ENCODE peak calls at places on chromosomes 4 and X, in six cellular contexts. One of them, this sample, is unnamed.

GRCh38 chr4:6114601-6115000 is 85.7 kb downstream of the JAKMIP1 start:
- DNase-seq in HepG2: no peak
- DNase-seq in breast epithelium: no peak
- DNase-seq in coronary artery: no peak
- DNase-seq in heart right ventricle: no peak
- DNase-seq in CD8-positive, alpha-beta memory T cell: no peak
- DNase-seq in this sample: no peak

GRCh38 chr4:25303578-25303977 is 9.0 kb upstream of the ZCCHC4 start:
- DNase-seq in HepG2: no peak
- DNase-seq in breast epithelium: no peak
- DNase-seq in coronary artery: no peak
- DNase-seq in heart right ventricle: no peak
- DNase-seq in CD8-positive, alpha-beta memory T cell: no peak
- DNase-seq in this sample: no peak

GRCh38 chr4:23084559-23085248 is 392.0 kb downstream of the GBA3 start:
- DNase-seq in HepG2: no peak
- DNase-seq in breast epithelium: no peak
- DNase-seq in coronary artery: no peak
- DNase-seq in heart right ventricle: no peak
- DNase-seq in CD8-positive, alpha-beta memory T cell: no peak
- DNase-seq in this sample: no peak

GRCh38 chr4:185210102-185210981 is 944 bp downstream of the SNX25 start:
- DNase-seq in HepG2: peak
- DNase-seq in breast epithelium: no peak
- DNase-seq in coronary artery: no peak
- DNase-seq in heart right ventricle: peak
- DNase-seq in CD8-positive, alpha-beta memory T cell: peak
- DNase-seq in this sample: peak

GRCh38 chrX:84168095-84168494 is 19.9 kb downstream of the RPS6KA6 start:
- DNase-seq in HepG2: no peak
- DNase-seq in breast epithelium: no peak
- DNase-seq in coronary artery: no peak
- DNase-seq in heart right ventricle: no peak
- DNase-seq in CD8-positive, alpha-beta memory T cell: no peak
- DNase-seq in this sample: no peak

GRCh38 chr4:18397681-18398080 is 376.1 kb upstream of the LCORL start:
- DNase-seq in HepG2: no peak
- DNase-seq in breast epithelium: no peak
- DNase-seq in coronary artery: no peak
- DNase-seq in heart right ventricle: no peak
- DNase-seq in CD8-positive, alpha-beta memory T cell: no peak
- DNase-seq in this sample: no peak

GRCh38 chr4:100287569-100287968 is 97.3 kb upstream of the DDIT4L start:
- DNase-seq in HepG2: no peak
- DNase-seq in breast epithelium: no peak
- DNase-seq in coronary artery: no peak
- DNase-seq in heart right ventricle: no peak
- DNase-seq in CD8-positive, alpha-beta memory T cell: no peak
- DNase-seq in this sample: no peak

GRCh38 chrX:110317079-110317819 is 636 bp downstream of the AMMECR1 start:
- DNase-seq in HepG2: no peak
- DNase-seq in breast epithelium: no peak
- DNase-seq in coronary artery: no peak
- DNase-seq in heart right ventricle: no peak
- DNase-seq in CD8-positive, alpha-beta memory T cell: no peak
- DNase-seq in this sample: peak

GRCh38 chr4:147025042-147025441 is 79.4 kb upstream of the TTC29 start:
- DNase-seq in HepG2: no peak
- DNase-seq in breast epithelium: no peak
- DNase-seq in coronary artery: no peak
- DNase-seq in heart right ventricle: no peak
- DNase-seq in CD8-positive, alpha-beta memory T cell: no peak
- DNase-seq in this sample: no peak

GRCh38 chrX:154761977-154762528 is 611 bp upstream of the DKC1 start:
- DNase-seq in HepG2: no peak
- DNase-seq in breast epithelium: no peak
- DNase-seq in coronary artery: no peak
- DNase-seq in heart right ventricle: no peak
- DNase-seq in CD8-positive, alpha-beta memory T cell: no peak
- DNase-seq in this sample: no peak

GRCh38 chr4:38805530-38806145 is 1.0 kb upstream of the TLR1 start:
- DNase-seq in HepG2: no peak
- DNase-seq in breast epithelium: no peak
- DNase-seq in coronary artery: no peak
- DNase-seq in heart right ventricle: peak
- DNase-seq in CD8-positive, alpha-beta memory T cell: no peak
- DNase-seq in this sample: peak

GRCh38 chr4:152510349-152511147 is 25.3 kb downstream of the FBXW7 start:
- DNase-seq in HepG2: no peak
- DNase-seq in breast epithelium: no peak
- DNase-seq in coronary artery: no peak
- DNase-seq in heart right ventricle: no peak
- DNase-seq in CD8-positive, alpha-beta memory T cell: no peak
- DNase-seq in this sample: peak

GRCh38 chr4:69360271-69360670 is 80.0 kb downstream of the UGT2B28 start:
- DNase-seq in HepG2: no peak
- DNase-seq in breast epithelium: no peak
- DNase-seq in coronary artery: no peak
- DNase-seq in heart right ventricle: no peak
- DNase-seq in CD8-positive, alpha-beta memory T cell: no peak
- DNase-seq in this sample: no peak

GRCh38 chr4:146271466-146271865 is 57.1 kb downstream of the REELD1 start:
- DNase-seq in HepG2: no peak
- DNase-seq in breast epithelium: no peak
- DNase-seq in coronary artery: no peak
- DNase-seq in heart right ventricle: no peak
- DNase-seq in CD8-positive, alpha-beta memory T cell: no peak
- DNase-seq in this sample: no peak

GRCh38 chr4:173420324-173420752 is 21.4 kb upstream of the SCRG1 start:
- DNase-seq in HepG2: peak
- DNase-seq in breast epithelium: no peak
- DNase-seq in coronary artery: no peak
- DNase-seq in heart right ventricle: no peak
- DNase-seq in CD8-positive, alpha-beta memory T cell: peak
- DNase-seq in this sample: peak

GRCh38 chrX:16208601-16209000 is 41.3 kb downstream of the MAGEB17 start:
- DNase-seq in HepG2: no peak
- DNase-seq in breast epithelium: no peak
- DNase-seq in coronary artery: no peak
- DNase-seq in heart right ventricle: no peak
- DNase-seq in CD8-positive, alpha-beta memory T cell: no peak
- DNase-seq in this sample: no peak

GRCh38 chr4:161828061-161828460 is 335.7 kb downstream of the FSTL5 start:
- DNase-seq in HepG2: no peak
- DNase-seq in breast epithelium: no peak
- DNase-seq in coronary artery: no peak
- DNase-seq in heart right ventricle: no peak
- DNase-seq in CD8-positive, alpha-beta memory T cell: no peak
- DNase-seq in this sample: peak

GRCh38 chr4:16516796-16517413 is 290.6 kb upstream of the TAPT1 start:
- DNase-seq in HepG2: no peak
- DNase-seq in breast epithelium: no peak
- DNase-seq in coronary artery: no peak
- DNase-seq in heart right ventricle: peak
- DNase-seq in CD8-positive, alpha-beta memory T cell: no peak
- DNase-seq in this sample: no peak

GRCh38 chr4:163161536-163162205 is 5.0 kb downstream of the NAF1 start:
- DNase-seq in HepG2: peak
- DNase-seq in breast epithelium: no peak
- DNase-seq in coronary artery: no peak
- DNase-seq in heart right ventricle: no peak
- DNase-seq in CD8-positive, alpha-beta memory T cell: no peak
- DNase-seq in this sample: no peak

GRCh38 chr4:42671431-42672194 is 14.7 kb upstream of the ATP8A1 start:
- DNase-seq in HepG2: no peak
- DNase-seq in breast epithelium: no peak
- DNase-seq in coronary artery: no peak
- DNase-seq in heart right ventricle: no peak
- DNase-seq in CD8-positive, alpha-beta memory T cell: peak
- DNase-seq in this sample: peak

GRCh38 chrX:68978211-68978780 is 149.5 kb downstream of the EFNB1 start:
- DNase-seq in HepG2: no peak
- DNase-seq in breast epithelium: peak
- DNase-seq in coronary artery: no peak
- DNase-seq in heart right ventricle: no peak
- DNase-seq in CD8-positive, alpha-beta memory T cell: no peak
- DNase-seq in this sample: no peak

GRCh38 chr4:65580551-65580950 is 89.7 kb downstream of the EPHA5 start:
- DNase-seq in HepG2: no peak
- DNase-seq in breast epithelium: no peak
- DNase-seq in coronary artery: no peak
- DNase-seq in heart right ventricle: no peak
- DNase-seq in CD8-positive, alpha-beta memory T cell: no peak
- DNase-seq in this sample: no peak

GRCh38 chrX:114717921-114718320 is 134.0 kb downstream of the HTR2C start:
- DNase-seq in HepG2: no peak
- DNase-seq in breast epithelium: no peak
- DNase-seq in coronary artery: no peak
- DNase-seq in heart right ventricle: no peak
- DNase-seq in CD8-positive, alpha-beta memory T cell: no peak
- DNase-seq in this sample: no peak

GRCh38 chrX:68454476-68455150 is 21.3 kb upstream of the OPHN1 start:
- DNase-seq in HepG2: no peak
- DNase-seq in breast epithelium: no peak
- DNase-seq in coronary artery: no peak
- DNase-seq in heart right ventricle: no peak
- DNase-seq in CD8-positive, alpha-beta memory T cell: no peak
- DNase-seq in this sample: no peak

GRCh38 chrX:19814778-19815177 is 72.6 kb downstream of the SH3KBP1 start:
- DNase-seq in HepG2: no peak
- DNase-seq in breast epithelium: no peak
- DNase-seq in coronary artery: no peak
- DNase-seq in heart right ventricle: no peak
- DNase-seq in CD8-positive, alpha-beta memory T cell: no peak
- DNase-seq in this sample: no peak

GRCh38 chr4:8314691-8315255 is 45.2 kb downstream of the HTRA3 start:
- DNase-seq in HepG2: no peak
- DNase-seq in breast epithelium: no peak
- DNase-seq in coronary artery: no peak
- DNase-seq in heart right ventricle: no peak
- DNase-seq in CD8-positive, alpha-beta memory T cell: no peak
- DNase-seq in this sample: no peak

GRCh38 chr4:8316911-8317351 is 47.4 kb downstream of the HTRA3 start:
- DNase-seq in HepG2: no peak
- DNase-seq in breast epithelium: no peak
- DNase-seq in coronary artery: peak
- DNase-seq in heart right ventricle: no peak
- DNase-seq in CD8-positive, alpha-beta memory T cell: no peak
- DNase-seq in this sample: no peak

GRCh38 chr4:8317474-8317873 is 47.9 kb downstream of the HTRA3 start:
- DNase-seq in HepG2: no peak
- DNase-seq in breast epithelium: no peak
- DNase-seq in coronary artery: no peak
- DNase-seq in heart right ventricle: no peak
- DNase-seq in CD8-positive, alpha-beta memory T cell: no peak
- DNase-seq in this sample: no peak

GRCh38 chr4:8315343-8316250 is 46.0 kb downstream of the HTRA3 start:
- DNase-seq in HepG2: peak
- DNase-seq in breast epithelium: no peak
- DNase-seq in coronary artery: peak
- DNase-seq in heart right ventricle: no peak
- DNase-seq in CD8-positive, alpha-beta memory T cell: no peak
- DNase-seq in this sample: peak

DNA sequence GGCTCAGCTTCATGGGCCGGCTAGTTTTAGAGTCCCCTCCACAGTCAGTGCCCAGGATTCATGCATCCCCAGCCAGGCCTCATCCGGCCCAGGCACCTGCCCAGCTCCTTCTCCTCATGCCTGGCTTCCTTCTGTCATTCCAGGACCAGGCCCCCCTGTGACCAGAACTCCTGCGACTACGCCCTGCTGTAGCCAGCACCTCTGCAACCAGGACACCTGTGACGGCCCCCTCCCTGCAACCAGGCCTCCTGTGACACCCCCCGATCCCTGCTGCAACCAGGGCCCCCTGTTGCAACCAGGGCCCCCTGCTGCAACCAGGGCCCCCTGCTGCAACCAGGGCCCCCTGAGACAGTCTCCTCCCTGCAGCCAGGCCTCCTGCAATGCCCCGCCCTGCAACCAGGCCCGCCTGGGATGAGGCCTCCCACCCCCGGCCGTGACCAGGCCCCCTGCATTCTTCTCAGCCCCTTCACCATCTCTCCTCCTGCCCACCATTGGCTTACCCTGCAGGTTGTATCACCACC is 46.8 kb downstream of the HTRA3 start:
- DNase-seq in HepG2: no peak
- DNase-seq in breast epithelium: no peak
- DNase-seq in coronary artery: no peak
- DNase-seq in heart right ventricle: no peak
- DNase-seq in CD8-positive, alpha-beta memory T cell: no peak
- DNase-seq in this sample: no peak
- H3K27ac ChIP-seq in HepG2: no peak
- H3K27ac ChIP-seq in breast epithelium: no peak
- H3K27ac ChIP-seq in coronary artery: no peak
- H3K27ac ChIP-seq in heart right ventricle: peak
- H3K27ac ChIP-seq in CD8-positive, alpha-beta memory T cell: no peak
- H3K27ac ChIP-seq in this sample: no peak

GRCh38 chr4:183266386-183266785 is 53.7 kb downstream of the CLDN22 start:
- DNase-seq in HepG2: no peak
- DNase-seq in breast epithelium: no peak
- DNase-seq in coronary artery: no peak
- DNase-seq in heart right ventricle: no peak
- DNase-seq in CD8-positive, alpha-beta memory T cell: no peak
- DNase-seq in this sample: no peak

GRCh38 chr4:183261953-183262775 is 57.9 kb downstream of the CLDN22 start:
- DNase-seq in HepG2: peak
- DNase-seq in breast epithelium: peak
- DNase-seq in coronary artery: peak
- DNase-seq in heart right ventricle: peak
- DNase-seq in CD8-positive, alpha-beta memory T cell: peak
- DNase-seq in this sample: peak

GRCh38 chr4:183264614-183265013 is 55.5 kb downstream of the CLDN22 start:
- DNase-seq in HepG2: no peak
- DNase-seq in breast epithelium: no peak
- DNase-seq in coronary artery: no peak
- DNase-seq in heart right ventricle: no peak
- DNase-seq in CD8-positive, alpha-beta memory T cell: no peak
- DNase-seq in this sample: no peak

GRCh38 chr4:183260491-183261151 is 59.5 kb downstream of the CLDN22 start:
- DNase-seq in HepG2: peak
- DNase-seq in breast epithelium: no peak
- DNase-seq in coronary artery: no peak
- DNase-seq in heart right ventricle: no peak
- DNase-seq in CD8-positive, alpha-beta memory T cell: no peak
- DNase-seq in this sample: no peak

GRCh38 chr4:183262776-183263100 is 57.3 kb downstream of the CLDN22 start:
- DNase-seq in HepG2: no peak
- DNase-seq in breast epithelium: no peak
- DNase-seq in coronary artery: no peak
- DNase-seq in heart right ventricle: no peak
- DNase-seq in CD8-positive, alpha-beta memory T cell: no peak
- DNase-seq in this sample: no peak
- H3K27ac ChIP-seq in HepG2: peak
- H3K27ac ChIP-seq in breast epithelium: no peak
- H3K27ac ChIP-seq in coronary artery: no peak
- H3K27ac ChIP-seq in heart right ventricle: no peak
- H3K27ac ChIP-seq in CD8-positive, alpha-beta memory T cell: no peak
- H3K27ac ChIP-seq in this sample: no peak

GRCh38 chr4:110793890-110794588 is 171.2 kb upstream of the PITX2 start:
- DNase-seq in HepG2: no peak
- DNase-seq in breast epithelium: no peak
- DNase-seq in coronary artery: no peak
- DNase-seq in heart right ventricle: no peak
- DNase-seq in CD8-positive, alpha-beta memory T cell: no peak
- DNase-seq in this sample: no peak
- H3K27ac ChIP-seq in HepG2: no peak
- H3K27ac ChIP-seq in breast epithelium: no peak
- H3K27ac ChIP-seq in coronary artery: no peak
- H3K27ac ChIP-seq in heart right ventricle: no peak
- H3K27ac ChIP-seq in CD8-positive, alpha-beta memory T cell: no peak
- H3K27ac ChIP-seq in this sample: no peak

GRCh38 chrX:275476-275966 is 5.7 kb upstream of the PLCXD1 start:
- DNase-seq in HepG2: no peak
- DNase-seq in breast epithelium: no peak
- DNase-seq in coronary artery: no peak
- DNase-seq in heart right ventricle: no peak
- DNase-seq in CD8-positive, alpha-beta memory T cell: no peak
- DNase-seq in this sample: no peak
- H3K27ac ChIP-seq in HepG2: peak
- H3K27ac ChIP-seq in breast epithelium: peak
- H3K27ac ChIP-seq in coronary artery: no peak
- H3K27ac ChIP-seq in heart right ventricle: peak
- H3K27ac ChIP-seq in CD8-positive, alpha-beta memory T cell: peak
- H3K27ac ChIP-seq in this sample: no peak